ENCODE peak calls at places on chromosome 20, in five cellular contexts. R, I, Q, K and V are unnamed samples.

GRCh38 chr20:20410678-20411077 is 42.8 kb downstream of the INSM1 start:
- DNase-seq in R (no peak), I (no peak), Q (peak), K (no peak), V (no peak)

GRCh38 chr20:63520939-63521601 is 505 bp downstream of the PPDPF start:
- DNase-seq in R (no peak), I (peak), Q (peak), K (peak), V (peak)

GRCh38 chr20:6784767-6785166 is 17.3 kb downstream of the BMP2 start:
- DNase-seq in R (no peak), I (no peak), Q (no peak), K (no peak), V (no peak)

GRCh38 chr20:59149678-59150504 is 13.7 kb upstream of the ZNF831 start:
- DNase-seq in R (no peak), I (no peak), Q (peak), K (no peak), V (no peak)

GRCh38 chr20:19022118-19022575 is 190.3 kb upstream of the SLC24A3 start:
- DNase-seq in R (no peak), I (no peak), Q (no peak), K (no peak), V (no peak)

GRCh38 chr20:56995635-56996075 is 270.8 kb downstream of the BMP7 start:
- DNase-seq in R (no peak), I (peak), Q (peak), K (no peak), V (no peak)

GRCh38 chr20:34983995-34984735 is 28.5 kb downstream of the MYH7B start:
- DNase-seq in R (no peak), I (no peak), Q (no peak), K (no peak), V (no peak)

GRCh38 chr20:13262701-13263335 is 41.7 kb downstream of the ISM1 start:
- DNase-seq in R (no peak), I (no peak), Q (no peak), K (no peak), V (no peak)

GRCh38 chr20:12882832-12883506 is 125.8 kb upstream of the SPTLC3 start:
- DNase-seq in R (no peak), I (no peak), Q (no peak), K (no peak), V (no peak)

GRCh38 chr20:52747736-52748135 is 224.4 kb upstream of the TSHZ2 start:
- DNase-seq in R (no peak), I (peak), Q (peak), K (no peak), V (no peak)

GRCh38 chr20:38130687-38131587 is 34.1 kb downstream of the TGM2 start:
- DNase-seq in R (no peak), I (no peak), Q (no peak), K (no peak), V (no peak)

GRCh38 chr20:25389381-25389857 is 1.2 kb downstream of the ABHD12 start:
- DNase-seq in R (no peak), I (no peak), Q (no peak), K (no peak), V (peak)

GRCh38 chr20:59605691-59606364 is 1.5 kb downstream of the PHACTR3 start:
- DNase-seq in R (no peak), I (no peak), Q (no peak), K (no peak), V (no peak)

GRCh38 chr20:32327087-32327681 is 30.9 kb upstream of the ASXL1 start:
- DNase-seq in R (no peak), I (peak), Q (no peak), K (no peak), V (no peak)

GRCh38 chr20:45791668-45792512 is at the start of the genes DNTTIP1 and WFDC3:
- DNase-seq in R (peak), I (peak), Q (peak), K (peak), V (no peak)